ENCODE peak calls at places on chromosomes 13 and 19, in five cellular contexts. H is foreskin fibroblast, A is GM12865, U is esophagus muscularis mucosa, G is IMR-90. V is an unnamed sample.

GRCh38 chr13:31394491-31394890 is 194.7 kb downstream of the B3GLCT start:
- DNase-seq in U (no peak), H (no peak), G (no peak), A (no peak), V (no peak)

GRCh38 chr13:32414580-32414979 is 13.3 kb downstream of the N4BP2L1 start:
- DNase-seq in A (no peak), H (no peak), G (no peak), U (no peak), V (no peak)

GRCh38 chr19:18672606-18673337 is 10.7 kb upstream of the CRTC1 start:
- DNase-seq in G (peak; percentile 50), U (no peak), A (no peak), H (no peak), V (no peak)

GRCh38 chr19:3544742-3545668 is 6.0 kb downstream of the TEKTIP1 start:
- DNase-seq in H (no peak), G (peak; percentile 26), U (no peak), A (peak; percentile 64), V (no peak)

GRCh38 chr19:40650749-40651305 is 39.6 kb downstream of the NUMBL start:
- DNase-seq in A (no peak), U (no peak), G (peak; percentile 74), H (peak; percentile 67), V (peak; percentile 90)

GRCh38 chr19:370641-371330 is 26.2 kb upstream of the MIER2 start:
- DNase-seq in H (no peak), A (no peak), G (no peak), U (no peak), V (no peak)

GRCh38 chr19:19538077-19538764 is at the start of gene CILP2:
- DNase-seq in U (no peak), A (no peak), H (no peak), G (no peak), V (no peak)

GRCh38 chr13:76764429-76764828 is 121.8 kb downstream of the KCTD12 start:
- DNase-seq in H (peak; percentile 50), G (peak; percentile 10), U (no peak), A (no peak), V (no peak)

GRCh38 chr19:8221161-8221560 is 12.0 kb downstream of the CERS4 start:
- DNase-seq in H (no peak), G (no peak), A (no peak), U (no peak), V (no peak)

GRCh38 chr19:45514376-45515051 is 7.2 kb downstream of the VASP start:
- DNase-seq in H (no peak), U (no peak), A (no peak), G (no peak), V (no peak)

GRCh38 chr19:32354345-32354744 is 8.9 kb downstream of the ZNF507 start:
- DNase-seq in U (no peak), G (no peak), A (no peak), H (no peak), V (no peak)

GRCh38 chr13:95112883-95113282 is 188.4 kb downstream of the ABCC4 start:
- DNase-seq in G (no peak), H (no peak), U (no peak), A (no peak), V (no peak)

GRCh38 chr19:55082023-55082851 is 6.6 kb downstream of the EPS8L1 start:
- DNase-seq in U (no peak), A (peak; percentile 52), G (peak; percentile 42), H (peak; percentile 41), V (no peak)

GRCh38 chr19:51123381-51124186 is 1.1 kb upstream of the SIGLEC9 start:
- DNase-seq in H (no peak), A (no peak), G (no peak), U (no peak), V (no peak)

GRCh38 chr13:27038323-27038722 is 133.3 kb downstream of the USP12 start:
- DNase-seq in U (no peak), G (peak; percentile 74), H (peak; percentile 48), A (no peak), V (no peak)

GRCh38 chr13:60944016-60944415 is 471.6 kb downstream of the PCDH20 start:
- DNase-seq in A (no peak), G (no peak), U (no peak), H (no peak), V (no peak)

GRCh38 chr19:14094854-14095253 is 4.3 kb upstream of the SAMD1 start:
- DNase-seq in A (no peak), U (no peak), G (no peak), H (no peak), V (no peak)

GRCh38 chr19:14093117-14093784 is 2.7 kb upstream of the SAMD1 start:
- DNase-seq in U (no peak), H (no peak), G (no peak), A (no peak), V (no peak)

GRCh38 chr19:14097532-14098151 is 7.1 kb upstream of the SAMD1 start:
- DNase-seq in G (no peak), H (no peak), A (no peak), U (no peak), V (no peak)

GRCh38 chr19:14091885-14092462 is 1.4 kb upstream of the SAMD1 start:
- DNase-seq in H (no peak), U (no peak), G (no peak), A (no peak), V (no peak)

GRCh38 chr19:14096272-14096992 is 5.9 kb upstream of the SAMD1 start:
- DNase-seq in G (no peak), H (no peak), U (no peak), A (no peak), V (no peak)
- TF ChIP-seq CTCF in G (peak; percentile 2), H (no peak), U (no peak), A (no peak), V (no peak)

DNA sequence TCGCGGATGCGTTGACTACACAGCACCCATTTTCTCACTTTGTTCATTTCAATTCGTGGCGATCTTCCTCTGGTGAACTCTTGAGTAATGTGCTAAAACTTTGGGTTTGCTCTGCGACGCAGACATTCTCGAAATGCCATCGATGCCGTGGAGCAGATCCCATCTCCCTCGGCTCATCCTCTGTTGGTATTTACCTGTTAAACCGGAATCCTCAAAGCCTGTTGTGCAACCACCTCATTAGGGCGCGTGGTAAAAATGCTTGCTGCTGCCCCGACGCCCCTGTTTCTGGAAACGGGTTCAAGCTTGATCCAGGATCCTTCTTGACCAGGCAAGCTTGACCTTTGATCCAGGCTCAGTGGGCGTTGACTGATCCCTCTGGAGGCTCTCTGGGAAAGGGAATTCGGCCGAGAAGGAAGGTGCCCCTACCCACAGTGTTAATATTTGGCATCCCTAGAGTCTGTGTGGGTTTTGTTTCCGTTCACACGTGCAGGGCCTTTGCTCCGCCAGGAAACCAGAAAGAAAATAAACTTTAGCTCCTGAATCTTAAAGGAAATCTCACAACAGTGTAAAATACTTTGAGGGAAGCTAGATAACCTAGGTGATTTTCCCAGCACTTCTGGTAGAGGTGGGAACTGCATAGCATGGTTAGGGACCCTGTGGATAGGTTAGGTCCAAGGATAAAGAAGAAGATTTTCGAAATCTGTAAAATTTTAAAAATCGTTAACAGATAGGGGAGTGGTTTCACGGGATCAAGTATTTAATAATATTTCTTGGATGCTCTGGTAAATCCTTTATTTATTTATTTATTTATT is 1.0 kb downstream of the LSM14A start:
- DNase-seq in A (peak; percentile 36), U (peak; percentile 90), G (peak; percentile 27), H (peak; percentile 15), V (no peak)
- TF ChIP-seq CTCF in A (no peak), U (peak; percentile 4), G (no peak), H (no peak), V (no peak)

GRCh38 chr13:36763322-36763721 is 55.7 kb upstream of the RFXAP start:
- DNase-seq in H (no peak), U (no peak), G (no peak), A (no peak), V (no peak)

GRCh38 chr13:36764536-36764935 is 54.5 kb upstream of the RFXAP start:
- DNase-seq in H (no peak), A (no peak), U (no peak), G (no peak), V (no peak)

GRCh38 chr13:36766295-36766694 is 52.7 kb upstream of the RFXAP start:
- DNase-seq in A (no peak), H (peak; percentile 24), G (peak; percentile 47), U (no peak), V (peak; percentile 17)

GRCh38 chr13:36767276-36767675 is 51.7 kb upstream of the RFXAP start:
- DNase-seq in U (no peak), A (no peak), G (no peak), H (no peak), V (no peak)

DNA sequence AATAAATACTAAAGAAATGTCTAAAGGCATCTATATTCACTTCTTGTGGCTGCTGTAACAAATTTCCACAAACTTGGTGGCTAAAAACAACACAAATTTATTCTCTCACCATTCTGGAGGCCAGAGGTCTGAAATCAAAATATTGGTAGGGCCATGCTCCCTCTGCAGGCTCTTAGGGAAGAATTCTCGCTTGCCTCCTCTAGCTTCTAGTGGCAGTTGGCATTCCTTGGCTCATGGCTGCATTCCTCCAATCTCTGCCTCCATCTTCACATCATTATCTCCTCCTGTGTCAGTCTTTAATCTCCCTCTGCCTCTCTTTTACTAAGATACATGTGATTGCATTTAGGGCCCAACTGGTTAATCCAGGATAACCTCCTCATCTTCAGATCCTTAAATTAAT is 54.1 kb upstream of the RFXAP start:
- DNase-seq in A (no peak), G (no peak), U (no peak), H (no peak), V (no peak)
- TF ChIP-seq CTCF in A (no peak), G (no peak), U (no peak), H (no peak), V (no peak)

GRCh38 chr13:109884462-109884861 is 98.1 kb upstream of the IRS2 start:
- DNase-seq in A (no peak), H (no peak), U (peak; percentile 19), G (no peak), V (no peak)

GRCh38 chr13:109880371-109881346 is 94.3 kb upstream of the IRS2 start:
- DNase-seq in A (no peak), G (no peak), H (no peak), U (peak; percentile 60), V (no peak)

GRCh38 chr13:109881347-109881725 is 95.0 kb upstream of the IRS2 start:
- DNase-seq in G (no peak), H (no peak), U (peak; percentile 53), A (no peak), V (no peak)

GRCh38 chr13:109883181-109884180 is 97.1 kb upstream of the IRS2 start:
- DNase-seq in H (no peak), G (no peak), U (no peak), A (no peak), V (no peak)

DNA sequence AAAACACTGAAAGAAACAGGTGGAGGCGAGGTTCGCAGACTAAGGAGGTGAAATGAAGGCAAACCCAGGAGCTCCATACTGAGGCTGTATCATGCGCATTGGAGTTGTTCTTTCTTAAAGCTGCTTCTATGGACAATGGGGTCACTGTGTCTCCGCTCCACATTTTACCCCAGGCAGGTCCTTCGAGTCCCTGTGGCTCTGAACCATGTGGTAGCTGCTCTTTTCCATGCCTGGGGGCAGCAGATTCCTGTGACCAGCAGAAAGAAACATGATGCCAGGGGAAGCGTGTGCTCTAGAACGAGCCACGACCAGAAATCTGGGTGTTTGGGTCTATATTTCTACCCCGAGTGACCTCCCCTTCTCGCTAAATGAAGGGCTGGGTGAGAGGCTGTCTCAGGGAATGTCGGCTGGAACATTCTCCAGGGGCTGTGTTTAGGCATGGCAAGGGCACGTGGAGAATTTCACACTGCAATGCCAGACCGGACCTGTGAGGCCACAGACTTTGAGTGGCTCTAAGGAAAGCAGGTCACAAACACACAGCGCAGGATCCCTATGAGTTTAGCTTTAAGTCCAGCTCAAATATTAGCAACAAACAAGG is 95.7 kb upstream of the IRS2 start:
- DNase-seq in A (no peak), U (peak; percentile 72), H (no peak), G (no peak), V (no peak)
- TF ChIP-seq CTCF in A (no peak), U (no peak), H (no peak), G (no peak), V (no peak)